ENCODE peak calls at places on chromosomes 3 and 15, in four cellular contexts. One of them, this sample, is unnamed.

GRCh38 chr3:4524423-4524769 is 31.2 kb downstream of the ITPR1 start:
- DNase-seq in A549: no peak
- DNase-seq in K562: no peak
- DNase-seq in HepG2: peak; percentile 20
- DNase-seq in this sample: peak; percentile 19

GRCh38 chr3:152159328-152159727 is 109.4 kb upstream of the MBNL1 start:
- DNase-seq in A549: peak; percentile 21
- DNase-seq in K562: no peak
- DNase-seq in HepG2: no peak
- DNase-seq in this sample: peak; percentile 94

GRCh38 chr3:70703305-70704102 is 391.1 kb upstream of the MDFIC2 start:
- DNase-seq in A549: no peak
- DNase-seq in K562: no peak
- DNase-seq in HepG2: no peak
- DNase-seq in this sample: no peak

GRCh38 chr3:9316881-9317341 is 45.9 kb upstream of the THUMPD3 start:
- DNase-seq in A549: no peak
- DNase-seq in K562: no peak
- DNase-seq in HepG2: no peak
- DNase-seq in this sample: peak; percentile 56

GRCh38 chr3:13073042-13073906 is at the start of gene IQSEC1:
- DNase-seq in A549: no peak
- DNase-seq in K562: no peak
- DNase-seq in HepG2: no peak
- DNase-seq in this sample: peak; percentile 7

GRCh38 chr3:50211930-50212329 is 6.9 kb downstream of the SLC38A3 start:
- DNase-seq in A549: no peak
- DNase-seq in K562: no peak
- DNase-seq in HepG2: no peak
- DNase-seq in this sample: peak; percentile 20

GRCh38 chr3:106765342-106765741 is 611.9 kb upstream of the CCDC54 start:
- DNase-seq in A549: no peak
- DNase-seq in K562: no peak
- DNase-seq in HepG2: no peak
- DNase-seq in this sample: peak; percentile 85

GRCh38 chr3:3127432-3128010 is 781 bp downstream of the TRNT1 start:
- DNase-seq in A549: peak; percentile 16
- DNase-seq in K562: peak; percentile 35
- DNase-seq in HepG2: peak; percentile 20
- DNase-seq in this sample: peak; percentile 11

GRCh38 chr15:75620776-75621536 is 4.6 kb downstream of the SNUPN start:
- DNase-seq in A549: no peak
- DNase-seq in K562: no peak
- DNase-seq in HepG2: no peak
- DNase-seq in this sample: peak; percentile 89

GRCh38 chr3:172918165-172918564 is 167.6 kb downstream of the ECT2 start:
- DNase-seq in A549: no peak
- DNase-seq in K562: peak; percentile 13
- DNase-seq in HepG2: peak; percentile 45
- DNase-seq in this sample: peak; percentile 25

GRCh38 chr3:193977622-193978021 is 158.3 kb upstream of the HES1 start:
- DNase-seq in A549: no peak
- DNase-seq in K562: no peak
- DNase-seq in HepG2: no peak
- DNase-seq in this sample: no peak

GRCh38 chr15:62446984-62447383 is 281.9 kb upstream of the C2CD4B start:
- DNase-seq in A549: no peak
- DNase-seq in K562: no peak
- DNase-seq in HepG2: no peak
- DNase-seq in this sample: no peak
- TF ChIP-seq MAZ in A549: no peak
- TF ChIP-seq MAZ in K562: no peak
- TF ChIP-seq MAZ in HepG2: no peak
- TF ChIP-seq MAZ in this sample: no peak

DNA sequence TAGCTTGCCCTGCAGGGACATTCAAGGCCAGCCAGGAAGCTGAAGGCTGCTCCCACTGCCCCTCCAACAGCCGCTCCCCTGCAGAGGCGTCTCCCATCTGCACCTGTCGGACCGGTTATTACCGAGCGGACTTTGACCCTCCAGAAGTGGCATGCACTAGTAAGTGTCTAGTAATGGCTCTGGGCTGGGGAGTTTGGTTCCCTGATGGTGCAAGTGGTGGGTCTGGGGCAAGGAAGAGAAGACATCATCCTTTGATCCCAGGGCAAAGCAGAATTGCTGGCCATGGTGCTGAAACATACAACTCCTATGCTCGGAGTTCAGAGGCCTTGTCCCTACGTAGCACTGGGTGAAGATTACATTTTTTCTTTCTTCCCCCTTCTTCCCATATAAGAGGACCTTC is 311.4 kb downstream of the EPHB1 start:
- DNase-seq in A549: no peak
- DNase-seq in K562: peak; percentile 24
- DNase-seq in HepG2: peak; percentile 30
- DNase-seq in this sample: peak; percentile 5
- TF ChIP-seq MAZ in A549: no peak
- TF ChIP-seq MAZ in K562: no peak
- TF ChIP-seq MAZ in HepG2: no peak
- TF ChIP-seq MAZ in this sample: no peak

GRCh38 chr15:89822951-89823701 is 8.5 kb upstream of the ANPEP start:
- DNase-seq in A549: no peak
- DNase-seq in K562: no peak
- DNase-seq in HepG2: no peak
- DNase-seq in this sample: peak; percentile 18

GRCh38 chr15:89826671-89827655 is 12.3 kb upstream of the ANPEP start:
- DNase-seq in A549: no peak
- DNase-seq in K562: no peak
- DNase-seq in HepG2: no peak
- DNase-seq in this sample: no peak

GRCh38 chr15:89823836-89824606 is 9.4 kb upstream of the ANPEP start:
- DNase-seq in A549: no peak
- DNase-seq in K562: no peak
- DNase-seq in HepG2: no peak
- DNase-seq in this sample: no peak

GRCh38 chr15:89824607-89824867 is 9.9 kb upstream of the ANPEP start:
- DNase-seq in A549: no peak
- DNase-seq in K562: no peak
- DNase-seq in HepG2: no peak
- DNase-seq in this sample: no peak

DNA sequence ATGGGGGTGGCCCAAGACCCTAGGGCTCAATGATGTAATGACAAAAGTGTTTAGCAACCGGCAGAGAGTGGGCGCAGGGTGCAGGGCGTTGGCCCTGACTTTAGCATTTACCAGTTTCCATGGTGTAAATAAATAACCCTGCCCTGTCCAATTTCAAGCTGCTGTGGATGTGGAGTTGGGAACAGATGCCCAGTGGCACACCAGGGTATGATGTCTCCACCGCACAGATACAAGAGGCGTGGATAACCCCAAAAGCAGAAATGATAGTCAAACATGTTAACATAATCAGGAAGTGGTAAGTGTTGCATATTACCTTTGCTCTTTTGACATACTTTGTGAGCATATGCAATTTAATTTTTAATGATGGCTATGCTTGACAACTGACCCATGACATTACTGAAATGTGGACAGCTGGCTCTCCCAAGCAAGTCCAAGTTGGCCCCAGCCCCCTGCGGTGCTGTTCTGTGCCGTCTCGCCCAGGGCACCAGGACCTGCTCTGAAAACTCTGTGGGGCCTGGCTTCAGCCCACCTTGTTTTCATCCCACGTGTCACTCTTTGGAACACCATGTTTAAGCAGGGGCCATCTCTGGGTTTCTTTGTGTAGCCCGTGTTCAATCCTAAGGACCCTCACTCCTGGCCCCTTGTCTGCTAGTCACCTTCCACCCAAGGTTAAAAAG is 10.8 kb upstream of the ANPEP start:
- DNase-seq in A549: no peak
- DNase-seq in K562: no peak
- DNase-seq in HepG2: no peak
- DNase-seq in this sample: no peak
- TF ChIP-seq MAZ in A549: no peak
- TF ChIP-seq MAZ in K562: no peak
- TF ChIP-seq MAZ in HepG2: no peak
- TF ChIP-seq MAZ in this sample: no peak

DNA sequence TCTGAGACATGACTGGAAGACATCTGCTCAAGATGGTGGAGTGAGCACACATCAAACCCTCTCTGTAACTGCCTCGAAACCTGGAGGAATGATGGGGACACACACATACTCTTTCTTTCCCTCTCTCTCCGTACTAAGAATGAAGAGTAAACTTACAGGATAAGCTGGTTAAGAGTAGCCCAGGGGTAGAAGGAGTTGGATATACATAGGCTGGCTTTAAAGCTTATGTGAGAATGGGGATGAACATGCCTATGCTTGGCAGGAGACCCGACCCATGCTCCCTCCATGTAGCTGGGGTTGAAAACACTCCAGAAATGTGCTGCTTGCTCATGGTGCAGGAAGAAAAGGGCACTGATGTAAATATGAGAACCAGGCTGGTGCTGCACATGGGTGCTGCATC is 68.9 kb downstream of the IL20RB start:
- DNase-seq in A549: no peak
- DNase-seq in K562: no peak
- DNase-seq in HepG2: no peak
- DNase-seq in this sample: no peak
- TF ChIP-seq MAZ in A549: no peak
- TF ChIP-seq MAZ in K562: no peak
- TF ChIP-seq MAZ in HepG2: no peak
- TF ChIP-seq MAZ in this sample: no peak

GRCh38 chr3:100709840-100710235 is 544 bp downstream of the TFG start:
- DNase-seq in A549: peak; percentile 21
- DNase-seq in K562: peak; percentile 61
- DNase-seq in HepG2: no peak
- DNase-seq in this sample: peak; percentile 20
- TF ChIP-seq MAZ in A549: no peak
- TF ChIP-seq MAZ in K562: no peak
- TF ChIP-seq MAZ in HepG2: no peak
- TF ChIP-seq MAZ in this sample: no peak